ENCODE peak calls at places on chromosome 6, in four cellular contexts. B is left ventricle myocardium inferior, K is hepatocyte, D is tibial artery. Y is an unnamed sample.

GRCh38 chr6:162056745-162057144 is 670.8 kb downstream of the PRKN start:
- DNase-seq in B (peak), K (peak), D (no peak), Y (no peak)

GRCh38 chr6:123768939-123769338 is 34.7 kb upstream of the NKAIN2 start:
- DNase-seq in B (no peak), K (no peak), D (no peak), Y (no peak)

GRCh38 chr6:109009761-109010612 is 84.7 kb downstream of the SESN1 start:
- DNase-seq in B (no peak), K (no peak), D (no peak), Y (no peak)

GRCh38 chr6:43910638-43911353 is 140.8 kb downstream of the VEGFA start:
- DNase-seq in B (no peak), K (peak), D (no peak), Y (peak)

GRCh38 chr6:75280131-75280855 is 4.3 kb downstream of the TMEM30A start:
- DNase-seq in B (no peak), K (no peak), D (no peak), Y (no peak)

GRCh38 chr6:167824591-167825041 is 2.1 kb upstream of the AFDN start:
- DNase-seq in B (no peak), K (no peak), D (no peak), Y (no peak)

GRCh38 chr6:38244873-38245272 is 394.9 kb downstream of the BTBD9 start:
- DNase-seq in B (no peak), K (no peak), D (no peak), Y (no peak)

GRCh38 chr6:170063851-170064617 is 226.8 kb downstream of the DLL1 start:
- DNase-seq in B (no peak), K (no peak), D (peak), Y (no peak)

GRCh38 chr6:8275667-8276066 is 159.7 kb downstream of the SLC35B3 start:
- DNase-seq in B (no peak), K (no peak), D (no peak), Y (no peak)

GRCh38 chr6:16413399-16413798 is 175.0 kb downstream of the GMPR start:
- DNase-seq in B (no peak), K (no peak), D (no peak), Y (no peak)

GRCh38 chr6:39184906-39185580 is 44.2 kb downstream of the KCNK5 start:
- DNase-seq in B (no peak), K (peak), D (no peak), Y (peak)

GRCh38 chr6:52049252-52050050 is 38.0 kb downstream of the PKHD1 start:
- DNase-seq in B (no peak), K (peak), D (no peak), Y (no peak)

GRCh38 chr6:6960571-6961251 is 147.1 kb upstream of the RREB1 start:
- DNase-seq in B (no peak), K (no peak), D (no peak), Y (peak)

GRCh38 chr6:6964675-6965074 is 143.1 kb upstream of the RREB1 start:
- DNase-seq in B (no peak), K (no peak), D (no peak), Y (no peak)

GRCh38 chr6:6966127-6966526 is 141.6 kb upstream of the RREB1 start:
- DNase-seq in B (no peak), K (no peak), D (no peak), Y (no peak)

GRCh38 chr6:6962699-6963098 is 145.1 kb upstream of the RREB1 start:
- DNase-seq in B (no peak), K (no peak), D (no peak), Y (no peak)

GRCh38 chr6:6962086-6962485 is 145.7 kb upstream of the RREB1 start:
- DNase-seq in B (no peak), K (no peak), D (no peak), Y (no peak)
- TF ChIP-seq CTCF in B (no peak), K (no peak), D (no peak), Y (no peak)

GRCh38 chr6:158772851-158773371 is 46.3 kb downstream of the EZR start:
- DNase-seq in B (no peak), K (peak), D (no peak), Y (peak)

GRCh38 chr6:158770533-158770932 is 48.6 kb downstream of the EZR start:
- DNase-seq in B (peak), K (no peak), D (no peak), Y (no peak)

GRCh38 chr6:158770948-158771347 is 48.2 kb downstream of the EZR start:
- DNase-seq in B (peak), K (peak), D (no peak), Y (no peak)

GRCh38 chr6:158772172-158772571 is 47.0 kb downstream of the EZR start:
- DNase-seq in B (no peak), K (no peak), D (no peak), Y (no peak)

DNA sequence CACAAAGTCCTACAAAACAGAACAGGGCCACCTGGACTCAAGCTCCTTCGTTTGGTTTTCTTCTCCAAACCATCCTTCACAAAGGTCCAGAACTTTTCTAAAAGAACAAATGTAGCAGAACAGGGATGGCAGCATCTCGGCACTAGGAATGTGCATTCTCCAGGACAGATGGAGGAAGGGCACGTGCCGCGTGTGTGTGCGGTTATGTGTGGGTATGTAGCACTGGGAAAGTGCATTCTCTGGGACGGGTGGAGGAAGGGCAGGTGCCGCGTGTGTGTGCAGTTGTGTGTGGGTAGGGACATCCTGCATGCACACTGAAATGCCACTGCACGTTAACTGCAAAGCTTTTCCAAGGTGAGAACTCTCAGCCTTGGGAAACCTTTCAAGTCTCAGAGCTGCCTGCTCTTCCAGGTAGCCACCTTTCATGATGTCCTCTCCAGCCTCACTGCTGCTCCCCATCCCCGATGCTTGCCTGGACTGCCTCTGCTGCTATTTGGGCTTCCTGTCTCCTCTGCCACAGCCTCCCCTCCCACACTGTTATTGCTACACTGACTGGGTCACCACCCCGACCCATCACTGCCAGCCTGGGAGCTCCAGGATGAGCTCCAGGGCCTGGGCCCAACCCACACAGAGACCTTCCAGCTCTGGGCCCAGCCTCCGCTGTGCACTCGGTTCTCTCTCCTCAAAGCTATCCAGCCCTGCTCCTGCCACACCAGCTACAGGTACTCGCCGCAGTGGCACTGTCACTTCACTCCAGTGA is 47.6 kb downstream of the EZR start:
- DNase-seq in B (no peak), K (no peak), D (no peak), Y (no peak)
- TF ChIP-seq CTCF in B (no peak), K (no peak), D (no peak), Y (no peak)

GRCh38 chr6:22189946-22190345 is 106.9 kb downstream of the PRL start:
- DNase-seq in B (no peak), K (no peak), D (no peak), Y (no peak)

DNA sequence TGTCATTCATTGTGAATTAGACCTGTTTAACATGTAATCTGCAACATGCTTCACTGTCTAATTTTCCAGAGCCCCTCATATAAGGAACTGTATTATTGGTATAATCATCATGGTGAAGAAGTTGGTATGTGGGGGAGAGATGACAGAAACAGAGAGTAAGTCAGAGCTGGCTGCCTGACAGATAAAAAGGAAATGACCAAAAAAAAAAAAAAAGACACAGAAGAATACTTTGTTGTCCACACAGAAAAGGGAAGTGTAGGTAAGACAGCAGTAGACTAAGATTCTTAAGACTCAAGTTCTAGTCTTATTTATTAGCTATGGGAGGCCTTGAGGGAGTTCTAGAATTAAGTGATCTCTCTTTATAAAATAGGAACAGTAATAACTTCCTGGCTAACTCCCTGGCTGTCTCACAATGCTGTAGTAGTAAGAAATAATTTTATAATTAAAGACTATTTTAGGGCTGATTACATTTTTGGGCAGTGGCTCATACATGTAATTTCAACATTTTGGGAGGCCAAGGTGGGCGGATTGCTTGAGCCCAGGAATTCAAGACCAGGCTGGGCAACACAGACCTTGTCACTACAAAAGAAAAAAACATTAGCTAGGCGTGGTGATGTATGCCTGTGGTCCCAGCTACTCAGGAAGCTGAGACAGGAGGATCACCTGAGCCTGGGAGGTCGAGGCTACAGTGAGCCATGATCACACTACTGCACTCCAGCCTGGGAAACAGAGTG is 102.5 kb downstream of the PRL start:
- DNase-seq in B (no peak), K (no peak), D (no peak), Y (no peak)
- TF ChIP-seq CTCF in B (no peak), K (no peak), D (no peak), Y (no peak)

DNA sequence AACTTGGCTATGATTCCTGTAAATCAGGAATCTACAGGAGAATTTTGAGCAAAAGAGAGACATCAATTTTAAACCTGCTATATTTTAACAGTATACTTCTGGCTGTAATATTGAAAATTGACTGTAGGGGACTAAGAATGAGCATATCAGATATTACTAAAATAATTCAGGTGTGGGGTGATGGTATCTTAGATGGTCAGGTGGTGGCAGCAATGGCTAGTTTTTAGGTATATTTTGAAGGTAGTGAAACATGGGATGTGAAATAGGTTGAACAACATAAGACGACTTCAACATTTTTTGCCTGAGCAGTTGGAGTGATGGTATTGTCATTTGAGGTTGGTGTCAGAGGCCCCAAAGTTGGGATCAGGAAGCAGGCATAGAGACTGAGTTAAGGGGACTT is 32.1 kb downstream of the FAM83B start:
- DNase-seq in B (no peak), K (no peak), D (no peak), Y (no peak)
- TF ChIP-seq CTCF in B (no peak), K (no peak), D (no peak), Y (no peak)